ENCODE peak calls at places on chromosomes 1 and 21, in four cellular contexts. G is GM12878, U is H1, X is K562. Q is an unnamed sample.

GRCh38 chr1:73644198-73644597 is 553.8 kb downstream of the LRRIQ3 start:
- DNase-seq in G (no peak), U (no peak), X (no peak), Q (no peak)

GRCh38 chr21:46060596-46061061 is 37.3 kb upstream of the COL6A2 start:
- DNase-seq in G (no peak), U (no peak), X (no peak), Q (no peak)

GRCh38 chr1:246139745-246140182 is 367.3 kb downstream of the SMYD3 start:
- DNase-seq in G (no peak), U (no peak), X (peak), Q (peak)

GRCh38 chr1:244272471-244273261 is 179.0 kb downstream of the ADSS2 start:
- DNase-seq in G (peak), U (peak), X (peak), Q (peak)

GRCh38 chr1:60069691-60070090 is 3.9 kb downstream of the C1orf87 start:
- DNase-seq in G (no peak), U (no peak), X (no peak), Q (no peak)

GRCh38 chr1:12438349-12438924 is 179.6 kb downstream of the DHRS3 start:
- DNase-seq in G (peak), U (no peak), X (no peak), Q (no peak)

GRCh38 chr1:239429163-239429562 is 42.8 kb downstream of the CHRM3 start:
- DNase-seq in G (no peak), U (no peak), X (no peak), Q (no peak)

GRCh38 chr1:28421744-28422143 is 52.2 kb downstream of the PHACTR4 start:
- DNase-seq in G (no peak), U (no peak), X (no peak), Q (no peak)

GRCh38 chr21:29349702-29350101 is 51.0 kb downstream of the BACH1 start:
- DNase-seq in G (no peak), U (no peak), X (no peak), Q (no peak)

GRCh38 chr21:27058673-27059365 is 91.9 kb upstream of the ADAMTS5 start:
- DNase-seq in G (no peak), U (no peak), X (no peak), Q (no peak)

GRCh38 chr1:94579876-94580294 is 38.3 kb upstream of the F3 start:
- DNase-seq in G (no peak), U (peak), X (peak), Q (peak)

GRCh38 chr1:233293556-233294446 is 1.7 kb downstream of the PCNX2 start:
- DNase-seq in G (no peak), U (no peak), X (no peak), Q (no peak)

GRCh38 chr1:154536570-154536969 is 21.9 kb downstream of the UBE2Q1 start:
- DNase-seq in G (no peak), U (no peak), X (no peak), Q (no peak)

GRCh38 chr21:26487981-26488480 is 85.1 kb downstream of the CYYR1 start:
- DNase-seq in G (no peak), U (no peak), X (no peak), Q (no peak)

GRCh38 chr1:29420196-29420595 is 183.9 kb downstream of the PTPRU start:
- DNase-seq in G (no peak), U (no peak), X (no peak), Q (no peak)

GRCh38 chr1:212860713-212861581 is 2.9 kb downstream of the FLVCR1 start:
- DNase-seq in G (no peak), U (no peak), X (peak), Q (no peak)

GRCh38 chr1:203764105-203765028 is 616 bp upstream of the LAX1 start:
- DNase-seq in G (no peak), U (no peak), X (no peak), Q (no peak)

GRCh38 chr21:45454081-45454923 is 49.3 kb downstream of the COL18A1 start:
- DNase-seq in G (no peak), U (no peak), X (no peak), Q (no peak)

GRCh38 chr1:201876148-201876547 is 12.6 kb upstream of the SHISA4 start:
- DNase-seq in G (no peak), U (no peak), X (peak), Q (no peak)

GRCh38 chr1:228542981-228543380 is 55.8 kb downstream of the RNF187 start:
- DNase-seq in G (no peak), U (no peak), X (no peak), Q (no peak)

GRCh38 chr1:42978317-42979036 is 19.8 kb upstream of the SLC2A1 start:
- DNase-seq in G (no peak), U (no peak), X (no peak), Q (no peak)

GRCh38 chr1:32393136-32393535 is 1.1 kb downstream of the BSDC1 start:
- DNase-seq in G (no peak), U (no peak), X (no peak), Q (peak)

GRCh38 chr21:23111070-23111605 is 2112.9 kb downstream of the NCAM2 start:
- DNase-seq in G (no peak), U (no peak), X (no peak), Q (no peak)

GRCh38 chr1:18816808-18817207 is 42.7 kb downstream of the TAS1R2 start:
- DNase-seq in G (no peak), U (no peak), X (no peak), Q (no peak)

GRCh38 chr1:203291201-203292096 is 13.9 kb upstream of the BTG2 start:
- DNase-seq in G (no peak), U (no peak), X (no peak), Q (peak)

GRCh38 chr1:230143534-230143933 is 76.5 kb downstream of the GALNT2 start:
- DNase-seq in G (no peak), U (no peak), X (peak), Q (no peak)

GRCh38 chr1:229108598-229109201 is 162.2 kb upstream of the RAB4A start:
- DNase-seq in G (no peak), U (no peak), X (no peak), Q (peak)

GRCh38 chr21:28737671-28738279 is 254.9 kb downstream of the LTN1 start:
- DNase-seq in G (no peak), U (no peak), X (no peak), Q (peak)

GRCh38 chr1:227004796-227005195 is 64.7 kb downstream of the COQ8A start:
- DNase-seq in G (no peak), U (no peak), X (no peak), Q (no peak)

GRCh38 chr1:154433161-154433681 is 28.1 kb downstream of the IL6R start:
- DNase-seq in G (no peak), U (no peak), X (no peak), Q (no peak)

GRCh38 chr1:64248065-64248464 is 44.6 kb downstream of the UBE2U start:
- DNase-seq in G (no peak), U (no peak), X (no peak), Q (no peak)

GRCh38 chr1:173202430-173203145 is 4.5 kb downstream of the TNFSF4 start:
- DNase-seq in G (no peak), U (no peak), X (no peak), Q (peak)

GRCh38 chr1:31038360-31038759 is 27.2 kb downstream of the PUM1 start:
- DNase-seq in G (no peak), U (no peak), X (no peak), Q (no peak)

DNA sequence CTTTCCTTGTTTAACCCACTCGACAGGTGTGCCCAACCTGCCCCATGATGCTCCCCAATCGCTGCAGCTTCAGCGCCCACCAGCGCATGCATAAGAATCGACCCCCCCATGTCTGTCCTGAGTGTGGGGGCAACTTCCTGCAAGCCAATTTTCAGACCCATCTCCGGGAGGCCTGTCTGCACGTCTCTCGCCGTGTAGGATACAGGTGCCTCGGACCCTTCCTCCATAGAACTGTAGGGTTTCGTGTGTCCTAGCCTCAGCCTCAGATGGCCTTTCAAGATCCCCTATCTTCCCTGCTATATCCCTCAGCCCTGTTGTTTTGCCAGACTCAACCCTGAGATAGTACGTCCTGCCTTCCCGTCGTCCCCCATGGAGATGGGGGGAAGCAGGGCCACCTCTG is 6.4 kb downstream of the ZNF687 start:
- DNase-seq in G (no peak), U (no peak), X (no peak), Q (no peak)
- TF ChIP-seq HDAC6 in G (no peak), U (no peak), X (no peak), Q (no peak)

GRCh38 chr1:2451744-2452582 is 24.1 kb upstream of the PLCH2 start:
- DNase-seq in G (no peak), U (no peak), X (no peak), Q (peak)

GRCh38 chr1:2452583-2453315 is 23.3 kb upstream of the PLCH2 start:
- DNase-seq in G (no peak), U (no peak), X (no peak), Q (no peak)

GRCh38 chr1:2457444-2457843 is 18.6 kb upstream of the PLCH2 start:
- DNase-seq in G (no peak), U (no peak), X (no peak), Q (no peak)

GRCh38 chr1:2454227-2454626 is 21.9 kb upstream of the PLCH2 start:
- DNase-seq in G (no peak), U (no peak), X (no peak), Q (no peak)

DNA sequence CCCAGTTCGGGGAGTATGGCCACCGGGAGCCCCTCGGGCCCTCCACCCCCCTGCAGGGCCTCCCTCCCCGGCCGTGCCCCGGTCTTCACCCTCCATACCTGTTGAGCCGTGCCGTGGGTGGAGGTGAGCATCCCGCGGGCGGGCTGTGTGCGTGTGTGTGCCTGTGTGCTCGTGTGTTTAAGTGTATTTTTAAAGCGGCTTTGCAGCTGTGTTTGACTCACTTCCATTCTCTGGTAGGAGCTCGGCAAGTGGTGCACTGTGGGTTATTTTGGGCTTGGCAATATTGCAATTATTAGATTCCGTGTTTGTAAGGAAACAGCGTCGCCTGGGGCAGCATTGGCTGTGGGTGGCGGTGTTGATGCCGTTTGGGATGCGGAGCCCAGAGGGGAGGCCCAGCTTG is 20.3 kb upstream of the PLCH2 start:
- DNase-seq in G (no peak), U (no peak), X (no peak), Q (no peak)
- TF ChIP-seq CTCF in G (no peak), U (no peak), X (no peak), Q (no peak)

DNA sequence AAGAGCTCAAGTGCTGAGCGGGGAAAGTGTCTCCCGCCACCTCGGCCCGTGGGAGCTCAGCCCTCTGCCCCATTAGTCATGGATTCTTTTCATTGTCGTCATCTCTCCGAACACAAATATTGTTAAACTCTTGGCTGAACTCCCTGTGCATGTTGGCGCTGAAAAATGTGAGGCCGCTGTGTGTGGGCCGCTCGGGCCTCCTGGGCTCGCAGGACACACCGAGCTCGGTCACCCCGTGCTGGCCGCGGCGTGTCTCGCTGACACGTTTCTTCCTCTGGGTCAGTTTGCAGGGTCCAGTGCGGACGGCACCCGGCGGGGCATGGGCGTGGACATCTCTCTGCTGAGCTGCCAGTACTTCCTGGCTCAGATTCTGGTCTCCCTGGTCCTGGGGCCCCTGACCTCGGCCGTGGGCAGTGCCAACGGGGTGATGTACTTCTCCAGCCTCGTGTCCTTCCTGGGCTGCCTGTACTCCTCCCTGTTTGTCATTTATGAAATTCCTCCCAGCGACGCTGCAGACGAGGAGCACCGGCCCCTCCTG is 25.6 kb downstream of the SLC45A1 start:
- DNase-seq in G (no peak), U (no peak), X (no peak), Q (peak)
- TF ChIP-seq HDAC6 in G (no peak), U (no peak), X (no peak), Q (no peak)

DNA sequence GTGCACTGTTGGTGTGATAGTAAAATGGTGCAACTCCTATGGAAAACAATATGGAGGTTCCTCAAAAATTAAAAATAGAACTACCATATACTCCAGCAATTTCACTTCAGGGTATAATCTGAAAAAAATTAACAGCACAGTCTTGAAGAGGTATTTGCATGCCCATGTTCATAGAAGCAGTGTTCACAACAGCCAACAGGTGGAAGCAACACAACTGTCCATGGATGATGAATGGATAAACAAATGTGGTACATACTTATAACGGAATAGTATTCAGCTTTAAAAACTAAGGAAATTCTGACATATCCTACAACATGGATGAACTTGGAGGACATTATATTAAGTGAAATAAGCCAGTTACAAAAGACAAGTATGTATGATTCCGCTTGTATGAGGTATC is 8.2 kb downstream of the TTLL7 start:
- DNase-seq in G (no peak), U (no peak), X (no peak), Q (no peak)
- TF ChIP-seq CTCF in G (no peak), U (no peak), X (no peak), Q (no peak)

GRCh38 chr1:176692431-176692830 is 229.5 kb downstream of the PAPPA2 start:
- DNase-seq in G (no peak), U (no peak), X (no peak), Q (no peak)
- TF ChIP-seq HDAC6 in G (no peak), U (no peak), X (no peak), Q (no peak)

GRCh38 chr1:70966018-70966638 is 81.5 kb downstream of the PTGER3 start:
- DNase-seq in G (no peak), U (no peak), X (peak), Q (peak)
- TF ChIP-seq CTCF in G (peak), U (no peak), X (no peak), Q (no peak)

GRCh38 chr1:48203287-48203900 is 19.1 kb upstream of the SLC5A9 start:
- DNase-seq in G (no peak), U (no peak), X (peak), Q (peak)

GRCh38 chr1:48205547-48205946 is 17.0 kb upstream of the SLC5A9 start:
- DNase-seq in G (no peak), U (no peak), X (no peak), Q (no peak)

GRCh38 chr1:48198970-48199369 is 23.5 kb upstream of the SLC5A9 start:
- DNase-seq in G (no peak), U (no peak), X (no peak), Q (no peak)

GRCh38 chr1:48200166-48200900 is 22.2 kb upstream of the SLC5A9 start:
- DNase-seq in G (no peak), U (no peak), X (no peak), Q (no peak)

GRCh38 chr1:48202030-48202752 is 20.3 kb upstream of the SLC5A9 start:
- DNase-seq in G (no peak), U (no peak), X (peak), Q (peak)
- TF ChIP-seq HDAC6 in G (no peak), U (no peak), X (no peak), Q (no peak)

DNA sequence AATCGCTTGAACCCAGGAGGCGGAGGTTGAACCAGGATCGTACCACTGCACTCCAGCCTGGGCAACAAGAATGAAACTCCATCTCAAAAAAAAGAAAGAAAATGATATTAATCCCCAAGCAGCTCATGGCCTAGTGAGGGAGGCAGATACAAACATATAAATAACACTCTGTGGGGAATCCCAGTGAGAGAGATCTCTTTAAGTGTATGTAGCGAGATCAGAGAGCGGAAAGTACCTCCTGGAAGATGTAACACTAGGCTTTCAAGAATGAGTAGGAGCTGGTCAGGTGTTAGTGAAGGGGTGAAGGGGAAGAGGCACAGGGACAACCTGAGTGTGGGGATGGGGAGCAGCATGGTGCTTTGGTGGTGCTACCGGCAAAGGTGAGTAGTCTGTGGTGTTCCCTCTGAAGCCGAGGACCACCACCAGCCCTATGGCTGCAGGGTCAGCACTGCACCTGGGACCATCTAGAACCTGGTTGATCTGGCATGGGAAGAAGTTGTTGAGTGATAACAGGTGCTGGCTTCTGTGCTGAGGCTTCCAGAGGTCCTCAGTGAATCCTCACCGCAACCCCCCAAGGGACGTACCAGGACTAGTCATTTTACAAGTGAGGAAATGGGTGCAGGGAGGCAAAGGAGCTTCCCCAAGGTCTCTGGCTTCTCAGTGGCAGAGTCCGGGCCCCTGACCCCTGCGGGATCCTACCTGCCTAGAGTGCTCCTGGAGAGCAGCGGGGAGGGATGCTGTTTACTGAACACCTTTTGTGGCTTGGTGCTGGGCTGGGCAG is 367.6 kb upstream of the VAMP3 start:
- DNase-seq in G (peak), U (no peak), X (no peak), Q (no peak)
- TF ChIP-seq CTCF in G (no peak), U (no peak), X (no peak), Q (no peak)

Q was measured in HepG2.